ENCODE peak calls at places on chromosomes 2 and 18, in seven cellular contexts. T is H1, A is prostate gland, M is MCF 10A, D is kidney epithelial cell, I is activated B cell treated with CpG ODN at 0.5 μM for 24 hours, E is Peyer's patch. H is an unnamed sample.

GRCh38 chr2:71830497-71831207 is 317.0 kb downstream of the CYP26B1 start:
- DNase-seq in T (no peak), A (no peak), M (no peak), D (no peak), I (no peak), E (no peak), H (no peak)

GRCh38 chr2:10305254-10305635 is 2.5 kb downstream of the HPCAL1 start:
- DNase-seq in T (no peak), A (no peak), M (no peak), D (no peak), I (no peak), E (no peak), H (no peak)

GRCh38 chr2:206611191-206611590 is 31.1 kb upstream of the FAM237A start:
- DNase-seq in T (no peak), A (no peak), M (peak), D (no peak), I (no peak), E (no peak), H (no peak)

GRCh38 chr2:86213699-86214502 is 14.6 kb downstream of the MRPL35 start:
- DNase-seq in T (no peak), A (no peak), M (no peak), D (no peak), I (no peak), E (no peak), H (no peak)

GRCh38 chr18:9612989-9613388 is 1.4 kb downstream of the PPP4R1 start:
- DNase-seq in T (no peak), A (no peak), M (no peak), D (no peak), I (no peak), E (no peak), H (no peak)

GRCh38 chr18:51622676-51623075 is 425.2 kb upstream of the MEX3C start:
- DNase-seq in T (no peak), A (no peak), M (no peak), D (no peak), I (no peak), E (no peak), H (no peak)

GRCh38 chr2:26898480-26899058 is 50.6 kb downstream of the DPYSL5 start:
- DNase-seq in T (no peak), A (no peak), M (no peak), D (no peak), I (no peak), E (no peak), H (no peak)

GRCh38 chr2:127358044-127358443 is 29.7 kb downstream of the MAP3K2 start:
- DNase-seq in T (no peak), A (no peak), M (peak), D (no peak), I (no peak), E (no peak), H (no peak)

GRCh38 chr2:16218651-16219050 is 278.3 kb downstream of the MYCN start:
- DNase-seq in T (no peak), A (no peak), M (peak), D (no peak), I (no peak), E (no peak), H (no peak)

GRCh38 chr2:96895709-96896651 is 26.1 kb upstream of the SEMA4C start:
- DNase-seq in T (no peak), A (no peak), M (peak), D (no peak), I (no peak), E (no peak), H (no peak)

GRCh38 chr2:54041135-54041534 is 70.3 kb upstream of the PSME4 start:
- DNase-seq in T (no peak), A (no peak), M (peak), D (no peak), I (no peak), E (no peak), H (peak)

GRCh38 chr2:58533376-58533775 is 292.3 kb upstream of the FANCL start:
- DNase-seq in T (no peak), A (no peak), M (no peak), D (no peak), I (no peak), E (no peak), H (no peak)

GRCh38 chr2:69524799-69525198 is 87.6 kb upstream of the NFU1 start:
- DNase-seq in T (no peak), A (no peak), M (no peak), D (no peak), I (no peak), E (no peak), H (no peak)

GRCh38 chr18:37922162-37922561 is 356.6 kb upstream of the CELF4 start:
- DNase-seq in T (no peak), A (no peak), M (no peak), D (no peak), I (no peak), E (no peak), H (no peak)

GRCh38 chr18:48777737-48778111 is 173.0 kb downstream of the SMAD7 start:
- DNase-seq in T (no peak), A (no peak), M (peak), D (no peak), I (no peak), E (no peak), H (no peak)

GRCh38 chr2:150598383-150598782 is 110.9 kb upstream of the RND3 start:
- DNase-seq in T (no peak), A (no peak), M (no peak), D (no peak), I (no peak), E (no peak), H (no peak)

GRCh38 chr2:238387376-238387775 is 39.4 kb upstream of the ASB1 start:
- DNase-seq in T (no peak), A (no peak), M (peak), D (no peak), I (no peak), E (no peak), H (no peak)

GRCh38 chr18:33560686-33561370 is 17.2 kb upstream of the ASXL3 start:
- DNase-seq in T (no peak), A (no peak), M (peak), D (no peak), I (no peak), E (no peak), H (no peak)

GRCh38 chr2:133530645-133531044 is 37.6 kb downstream of the NCKAP5 start:
- DNase-seq in T (no peak), A (no peak), M (no peak), D (no peak), I (no peak), E (no peak), H (no peak)

GRCh38 chr2:233928594-233929351 is 11.6 kb downstream of the TRPM8 start:
- DNase-seq in T (no peak), A (no peak), M (peak), D (no peak), I (no peak), E (no peak), H (no peak)

GRCh38 chr2:140586379-140586778 is 1544.4 kb downstream of the LRP1B start:
- DNase-seq in T (no peak), A (no peak), M (peak), D (no peak), I (no peak), E (no peak), H (no peak)

GRCh38 chr2:17916584-17916983 is 38.1 kb downstream of the KCNS3 start:
- DNase-seq in T (no peak), A (no peak), M (no peak), D (no peak), I (no peak), E (no peak), H (no peak)

GRCh38 chr2:61460168-61460567 is 10.7 kb downstream of the USP34 start:
- DNase-seq in T (no peak), A (no peak), M (peak), D (peak), I (no peak), E (no peak), H (no peak)

GRCh38 chr2:55418512-55419235 is 982 bp downstream of the CCDC88A start:
- DNase-seq in T (no peak), A (no peak), M (peak), D (no peak), I (no peak), E (no peak), H (no peak)

GRCh38 chr2:85433511-85434089 is 15.1 kb downstream of the SH2D6 start:
- DNase-seq in T (no peak), A (no peak), M (peak), D (peak), I (no peak), E (peak), H (peak)

GRCh38 chr2:96202152-96202856 is 6.3 kb downstream of the STARD7 start:
- DNase-seq in T (no peak), A (no peak), M (no peak), D (no peak), I (no peak), E (no peak), H (no peak)

GRCh38 chr18:43486462-43486861 is 209.2 kb upstream of the SYT4 start:
- DNase-seq in T (no peak), A (no peak), M (peak), D (no peak), I (no peak), E (no peak), H (no peak)

GRCh38 chr18:24672165-24672950 is 211.9 kb downstream of the HRH4 start:
- DNase-seq in T (no peak), A (no peak), M (no peak), D (no peak), I (no peak), E (no peak), H (peak)

DNA sequence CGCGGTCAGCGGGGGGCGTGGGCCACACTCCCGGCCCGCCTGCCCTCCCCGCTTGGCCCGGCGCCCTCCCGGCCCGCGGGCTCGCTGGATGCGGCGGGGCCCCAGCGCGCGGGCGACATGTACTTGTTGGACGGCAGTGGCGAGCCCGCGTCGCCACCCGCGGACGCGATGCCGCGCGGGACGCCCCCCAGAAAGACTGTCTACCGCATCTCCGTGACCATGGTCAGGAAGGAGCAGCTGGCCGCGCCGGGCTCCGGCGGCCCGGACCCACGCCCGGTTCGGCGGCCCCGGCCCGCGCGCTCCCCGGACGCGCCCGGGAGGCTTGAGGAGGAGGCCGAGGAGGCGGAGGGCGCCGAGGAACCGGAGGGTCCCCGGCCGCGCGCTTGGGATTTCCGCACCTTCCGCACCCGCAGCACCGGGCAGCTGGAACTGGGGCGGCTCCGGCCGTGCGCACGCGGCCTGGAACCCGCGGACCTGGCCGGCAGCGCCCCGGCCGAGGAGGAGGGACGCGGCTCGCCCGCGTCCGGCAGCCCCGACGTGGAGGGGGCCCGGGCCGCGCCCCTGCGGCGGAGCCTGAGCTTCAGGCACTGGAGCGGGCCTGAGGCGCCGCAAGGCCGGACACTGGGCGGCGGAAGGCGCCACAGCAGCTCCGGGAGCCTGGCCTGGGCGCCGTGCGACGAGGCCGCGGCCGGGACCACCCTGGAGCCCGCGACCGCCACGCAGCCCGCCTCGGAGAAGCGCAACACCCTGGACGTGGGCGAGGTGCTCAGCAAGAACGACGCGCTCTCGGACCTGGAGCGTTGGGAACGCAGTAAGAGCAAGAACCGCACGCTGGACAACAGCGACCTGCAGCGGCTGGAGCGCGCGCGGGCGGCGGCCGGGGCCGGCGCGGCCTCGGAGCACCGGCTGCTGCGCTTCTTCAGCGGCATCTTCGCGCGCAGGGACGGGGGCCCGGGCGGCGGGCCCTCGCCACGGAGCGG is 176.4 kb downstream of the AGAP1 start:
- DNase-seq in T (no peak), A (peak), M (peak), D (no peak), I (no peak), E (peak), H (peak)
- TF ChIP-seq CTCF in T (peak), A (peak), M (peak), D (peak), I (no peak), E (no peak), H (peak)

GRCh38 chr2:218292700-218293014 is 354 bp upstream of the TMBIM1 start:
- DNase-seq in T (no peak), A (no peak), M (no peak), D (no peak), I (no peak), E (no peak), H (no peak)

GRCh38 chr2:218290316-218291261 is 1.7 kb downstream of the TMBIM1 start:
- DNase-seq in T (no peak), A (no peak), M (no peak), D (no peak), I (peak), E (no peak), H (no peak)

GRCh38 chr2:218293715-218294429 is 1.6 kb upstream of the TMBIM1 start:
- DNase-seq in T (no peak), A (no peak), M (no peak), D (no peak), I (no peak), E (no peak), H (no peak)

GRCh38 chr2:218291318-218291933 is 877 bp downstream of the TMBIM1 start:
- DNase-seq in T (no peak), A (no peak), M (no peak), D (no peak), I (no peak), E (peak), H (no peak)

DNA sequence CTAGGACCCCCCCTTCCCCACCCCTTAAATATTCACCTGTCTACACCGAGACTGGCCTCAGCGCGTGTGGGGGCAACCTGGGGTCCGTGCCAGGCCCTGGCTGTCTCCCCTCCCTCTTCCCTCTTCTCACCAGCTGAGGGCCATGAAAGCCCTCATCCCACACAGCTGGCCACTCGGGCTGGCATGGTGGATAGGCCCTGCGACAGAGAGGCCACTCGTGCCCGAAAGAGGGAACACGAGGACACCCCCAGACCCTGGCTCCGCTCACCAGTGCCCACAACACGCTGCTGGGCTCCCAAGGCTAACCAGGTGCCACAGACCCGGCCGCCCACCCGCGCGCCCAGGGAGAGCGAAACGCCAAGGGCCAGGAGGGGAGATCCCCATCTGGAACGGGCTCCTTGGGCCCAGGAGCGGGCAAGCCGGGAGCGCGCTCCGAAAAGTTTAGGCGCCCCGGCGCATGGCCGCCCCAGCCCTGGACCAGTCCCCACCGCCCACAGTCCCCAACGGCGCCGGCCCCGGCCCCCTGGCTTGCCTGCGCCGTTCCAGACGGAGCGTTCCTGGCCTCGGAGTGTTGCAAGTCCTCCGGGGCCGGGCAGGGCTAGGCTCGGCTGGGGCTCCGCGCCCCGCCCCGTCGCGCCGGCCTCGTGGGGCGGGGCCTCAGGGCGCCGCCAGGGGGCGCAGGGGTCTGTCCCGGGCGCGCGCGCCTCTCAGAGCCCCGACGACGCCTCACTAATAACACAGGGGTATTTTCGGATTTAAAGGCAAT is at the start of gene TMBIM1:
- DNase-seq in T (no peak), A (no peak), M (peak), D (no peak), I (peak), E (peak), H (peak)
- TF ChIP-seq CTCF in T (peak), A (peak), M (peak), D (peak), I (peak), E (peak), H (peak)

DNA sequence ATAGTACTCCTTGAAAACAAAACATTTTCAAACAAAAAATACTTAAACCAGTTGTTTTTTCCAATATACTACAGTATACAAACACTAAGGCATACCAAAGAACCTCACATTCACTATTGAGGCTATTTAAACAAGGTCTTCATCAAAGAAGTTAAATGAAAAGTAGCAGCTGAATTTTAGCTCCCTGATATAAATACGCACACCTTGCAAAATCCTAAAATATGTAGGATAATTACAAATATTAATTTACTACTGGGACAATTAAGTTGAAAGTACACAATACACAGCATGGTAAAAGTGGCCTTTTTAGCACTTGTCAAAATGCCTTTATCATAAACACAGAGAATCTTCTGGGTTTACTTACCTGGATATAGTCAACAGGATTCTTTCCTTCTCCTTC is 78.7 kb downstream of the CUL3 start:
- DNase-seq in T (no peak), A (no peak), M (no peak), D (no peak), I (no peak), E (no peak), H (no peak)
- TF ChIP-seq CTCF in T (no peak), A (no peak), M (no peak), D (no peak), I (no peak), E (no peak), H (no peak)

GRCh38 chr2:182592691-182593393 is 123.2 kb upstream of the DNAJC10 start:
- DNase-seq in T (no peak), A (no peak), M (no peak), D (no peak), I (no peak), E (no peak), H (no peak)
- TF ChIP-seq CTCF in T (no peak), A (no peak), M (no peak), D (no peak), I (no peak), E (no peak), H (no peak)

GRCh38 chr18:54269924-54270844 is 867 bp downstream of the POLI start:
- DNase-seq in T (no peak), A (peak), M (peak), D (no peak), I (no peak), E (no peak), H (peak)
- TF ChIP-seq CTCF in T (peak), A (peak), M (peak), D (peak), I (peak), E (peak), H (peak)

DNA sequence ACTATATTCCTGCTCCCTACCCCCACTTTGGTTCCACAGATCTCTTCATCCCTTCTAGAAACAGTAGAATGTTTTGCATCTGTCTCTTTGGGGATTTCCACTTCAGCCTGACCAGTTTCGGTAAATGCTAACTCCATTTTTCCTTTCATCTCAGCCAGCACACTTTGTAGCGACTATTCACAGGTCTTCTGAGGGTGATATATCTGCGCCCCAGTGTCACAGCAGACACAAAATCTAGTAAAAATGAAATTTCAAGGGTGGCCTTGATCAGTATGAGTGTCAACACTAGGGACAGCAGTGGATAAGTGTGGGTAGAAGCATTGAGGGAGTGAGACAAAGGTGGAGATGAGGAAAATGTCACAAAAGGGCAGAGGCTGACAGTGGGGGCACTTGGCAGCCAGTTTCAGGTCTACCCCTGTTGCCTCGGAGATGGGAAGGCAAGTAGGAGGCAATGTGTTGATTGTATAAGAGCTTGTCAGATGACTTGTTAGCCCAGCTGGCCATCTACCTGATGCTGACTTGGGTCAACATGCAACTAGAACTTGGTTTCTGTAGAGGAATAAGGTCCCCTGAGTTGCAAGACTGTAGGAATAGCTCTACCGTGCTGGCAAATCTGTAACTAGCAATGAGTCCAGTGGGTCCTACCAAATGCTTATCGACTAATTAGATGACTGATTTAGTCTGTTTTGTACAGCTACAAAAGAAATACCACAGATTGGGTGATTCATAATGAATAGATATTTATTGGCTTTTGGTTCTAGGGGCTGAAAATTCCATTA is 60.7 kb downstream of the CXCR4 start:
- DNase-seq in T (no peak), A (no peak), M (no peak), D (no peak), I (no peak), E (no peak), H (no peak)
- TF ChIP-seq CTCF in T (no peak), A (no peak), M (no peak), D (no peak), I (no peak), E (no peak), H (no peak)

GRCh38 chr2:176085861-176086771 is 2.4 kb upstream of the EVX2 start:
- DNase-seq in T (no peak), A (no peak), M (peak), D (no peak), I (peak), E (peak), H (peak)
- TF ChIP-seq CTCF in T (peak), A (peak), M (peak), D (peak), I (no peak), E (no peak), H (peak)

GRCh38 chr2:51710222-51710621 is 678.3 kb upstream of the NRXN1 start:
- DNase-seq in T (peak), A (no peak), M (peak), D (no peak), I (no peak), E (no peak), H (no peak)
- TF ChIP-seq CTCF in T (peak), A (no peak), M (peak), D (peak), I (no peak), E (no peak), H (peak)

H was measured in dorsolateral prefrontal cortex.